ENCODE peak calls at places on chromosomes 13 and 19, in five cellular contexts. One of them, this sample, is unnamed. For H3K4me1, the result is how much of the 10 kb centered on the place peaks cover.

GRCh38 chr19:2949939-2950285 is 5.1 kb upstream of the ZNF77 start:
- DNase-seq in vagina: no peak
- DNase-seq in breast epithelium: no peak
- DNase-seq in GM23338: peak
- DNase-seq in sigmoid colon: no peak
- DNase-seq in this sample: no peak

GRCh38 chr13:74825170-74825948 is 656.6 kb downstream of the TBC1D4 start:
- DNase-seq in vagina: no peak
- DNase-seq in breast epithelium: no peak
- DNase-seq in GM23338: peak
- DNase-seq in sigmoid colon: no peak
- DNase-seq in this sample: no peak

GRCh38 chr19:1850809-1851544 is 2.7 kb upstream of the REXO1 start:
- DNase-seq in vagina: no peak
- DNase-seq in breast epithelium: no peak
- DNase-seq in GM23338: peak
- DNase-seq in sigmoid colon: no peak
- DNase-seq in this sample: no peak

GRCh38 chr19:7705387-7706187 is 3.7 kb upstream of the FCER2 start:
- DNase-seq in vagina: no peak
- DNase-seq in breast epithelium: no peak
- DNase-seq in GM23338: no peak
- DNase-seq in sigmoid colon: peak
- DNase-seq in this sample: no peak

GRCh38 chr19:49985926-49986325 is 25.0 kb upstream of the SIGLEC11 start:
- DNase-seq in vagina: no peak
- DNase-seq in breast epithelium: no peak
- DNase-seq in GM23338: no peak
- DNase-seq in sigmoid colon: no peak
- DNase-seq in this sample: no peak

GRCh38 chr19:23665651-23666410 is 21.2 kb downstream of the ZNF675 start:
- DNase-seq in vagina: no peak
- DNase-seq in breast epithelium: no peak
- DNase-seq in GM23338: peak
- DNase-seq in sigmoid colon: no peak
- DNase-seq in this sample: no peak

GRCh38 chr13:75443356-75443958 is 38.5 kb downstream of the TBC1D4 start:
- DNase-seq in vagina: no peak
- DNase-seq in breast epithelium: no peak
- DNase-seq in GM23338: no peak
- DNase-seq in sigmoid colon: no peak
- DNase-seq in this sample: no peak

GRCh38 chr13:66528903-66529576 is 701.1 kb downstream of the PCDH9 start:
- DNase-seq in vagina: no peak
- DNase-seq in breast epithelium: no peak
- DNase-seq in GM23338: no peak
- DNase-seq in sigmoid colon: no peak
- DNase-seq in this sample: no peak

GRCh38 chr19:41531438-41532311 is 44.3 kb upstream of the CEACAM21 start:
- DNase-seq in vagina: no peak
- DNase-seq in breast epithelium: peak
- DNase-seq in GM23338: no peak
- DNase-seq in sigmoid colon: peak
- DNase-seq in this sample: no peak

GRCh38 chr19:46015080-46015960 is 7.5 kb downstream of the PGLYRP1 start:
- DNase-seq in vagina: no peak
- DNase-seq in breast epithelium: peak
- DNase-seq in GM23338: peak
- DNase-seq in sigmoid colon: no peak
- DNase-seq in this sample: no peak

GRCh38 chr13:95276119-95276505 is 25.1 kb downstream of the ABCC4 start:
- DNase-seq in vagina: no peak
- DNase-seq in breast epithelium: no peak
- DNase-seq in GM23338: no peak
- DNase-seq in sigmoid colon: peak
- DNase-seq in this sample: no peak

GRCh38 chr13:53159439-53159838 is 130.8 kb downstream of the OLFM4 start:
- DNase-seq in vagina: no peak
- DNase-seq in breast epithelium: no peak
- DNase-seq in GM23338: peak
- DNase-seq in sigmoid colon: no peak
- DNase-seq in this sample: no peak

GRCh38 chr13:31048521-31048920 is 113.2 kb downstream of the HSPH1 start:
- DNase-seq in vagina: no peak
- DNase-seq in breast epithelium: no peak
- DNase-seq in GM23338: peak
- DNase-seq in sigmoid colon: no peak
- DNase-seq in this sample: no peak

GRCh38 chr13:31046711-31047279 is 114.3 kb downstream of the TEX26 start:
- DNase-seq in vagina: no peak
- DNase-seq in breast epithelium: no peak
- DNase-seq in GM23338: no peak
- DNase-seq in sigmoid colon: peak
- DNase-seq in this sample: no peak

GRCh38 chr13:31044658-31045620 is 112.5 kb downstream of the TEX26 start:
- DNase-seq in vagina: no peak
- DNase-seq in breast epithelium: no peak
- DNase-seq in GM23338: no peak
- DNase-seq in sigmoid colon: no peak
- DNase-seq in this sample: no peak

GRCh38 chr13:31043891-31044657 is 111.6 kb downstream of the TEX26 start:
- DNase-seq in vagina: no peak
- DNase-seq in breast epithelium: peak
- DNase-seq in GM23338: peak
- DNase-seq in sigmoid colon: peak
- DNase-seq in this sample: peak

DNA sequence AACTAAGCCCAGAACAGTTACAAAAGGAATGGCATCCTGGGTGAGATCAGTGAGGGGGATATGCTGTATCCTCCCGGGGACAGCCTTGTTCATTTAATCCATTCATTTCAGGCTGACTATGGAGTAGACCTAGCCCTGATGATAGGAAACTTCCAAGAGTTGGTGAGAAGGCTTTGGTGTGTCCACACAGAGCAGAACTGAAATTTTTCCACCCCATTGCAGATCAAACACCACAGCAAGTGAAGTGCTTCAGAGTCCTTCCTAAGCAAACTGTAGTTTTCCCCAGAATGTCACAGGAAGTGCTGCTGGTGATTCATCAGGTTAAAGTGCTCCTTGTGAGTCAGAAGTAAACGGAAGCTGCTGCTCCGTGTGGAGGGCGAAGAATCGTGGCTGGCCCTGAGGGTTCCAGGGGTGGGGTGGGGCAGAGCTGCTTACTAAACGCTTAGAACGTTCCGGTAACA is 113.2 kb downstream of the TEX26 start:
- DNase-seq in vagina: no peak
- DNase-seq in breast epithelium: peak
- DNase-seq in GM23338: no peak
- DNase-seq in sigmoid colon: peak
- DNase-seq in this sample: peak
- TF ChIP-seq POLR2AphosphoS5 in vagina: no peak
- TF ChIP-seq POLR2AphosphoS5 in breast epithelium: no peak
- TF ChIP-seq POLR2AphosphoS5 in GM23338: no peak
- TF ChIP-seq POLR2AphosphoS5 in sigmoid colon: no peak
- TF ChIP-seq POLR2AphosphoS5 in this sample: peak

GRCh38 chr19:35714601-35715354 is 3.0 kb upstream of the KMT2B start:
- DNase-seq in vagina: no peak
- DNase-seq in breast epithelium: no peak
- DNase-seq in GM23338: peak
- DNase-seq in sigmoid colon: no peak
- DNase-seq in this sample: no peak
- H3K4me1 ChIP-seq in vagina: under half
- H3K4me1 ChIP-seq in breast epithelium: under half
- H3K4me1 ChIP-seq in GM23338: under half
- H3K4me1 ChIP-seq in sigmoid colon: under half
- H3K4me1 ChIP-seq in this sample: under half

GRCh38 chr19:38719761-38720558 is 24.3 kb downstream of the CAPN12 start:
- DNase-seq in vagina: no peak
- DNase-seq in breast epithelium: no peak
- DNase-seq in GM23338: no peak
- DNase-seq in sigmoid colon: no peak
- DNase-seq in this sample: no peak

GRCh38 chr19:38721977-38722773 is 22.1 kb downstream of the CAPN12 start:
- DNase-seq in vagina: no peak
- DNase-seq in breast epithelium: no peak
- DNase-seq in GM23338: no peak
- DNase-seq in sigmoid colon: no peak
- DNase-seq in this sample: no peak

GRCh38 chr19:38722947-38723605 is 21.2 kb downstream of the CAPN12 start:
- DNase-seq in vagina: no peak
- DNase-seq in breast epithelium: no peak
- DNase-seq in GM23338: no peak
- DNase-seq in sigmoid colon: no peak
- DNase-seq in this sample: no peak

GRCh38 chr19:38720559-38721236 is 23.6 kb downstream of the CAPN12 start:
- DNase-seq in vagina: no peak
- DNase-seq in breast epithelium: no peak
- DNase-seq in GM23338: no peak
- DNase-seq in sigmoid colon: no peak
- DNase-seq in this sample: no peak

DNA sequence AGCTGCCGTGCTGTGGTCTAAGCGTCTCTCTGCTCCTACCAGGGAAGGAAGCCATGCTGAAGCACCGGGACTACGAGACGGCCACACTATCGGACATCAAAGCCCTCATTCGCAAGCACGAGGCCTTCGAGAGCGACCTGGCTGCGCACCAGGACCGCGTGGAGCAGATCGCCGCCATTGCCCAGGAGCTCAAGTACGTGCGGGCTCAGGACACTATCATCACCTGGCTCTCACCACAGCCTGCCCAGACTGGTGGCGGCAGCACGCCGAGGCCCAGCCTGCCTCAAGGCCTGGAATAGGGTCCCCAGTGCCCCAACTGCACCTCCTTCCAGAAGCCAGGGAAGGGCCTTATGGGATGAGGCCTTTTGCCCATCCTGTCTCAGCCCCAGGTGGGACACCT is 22.8 kb downstream of the CAPN12 start:
- DNase-seq in vagina: no peak
- DNase-seq in breast epithelium: no peak
- DNase-seq in GM23338: no peak
- DNase-seq in sigmoid colon: no peak
- DNase-seq in this sample: no peak
- TF ChIP-seq POLR2AphosphoS5 in vagina: no peak
- TF ChIP-seq POLR2AphosphoS5 in breast epithelium: no peak
- TF ChIP-seq POLR2AphosphoS5 in GM23338: no peak
- TF ChIP-seq POLR2AphosphoS5 in sigmoid colon: no peak
- TF ChIP-seq POLR2AphosphoS5 in this sample: peak

DNA sequence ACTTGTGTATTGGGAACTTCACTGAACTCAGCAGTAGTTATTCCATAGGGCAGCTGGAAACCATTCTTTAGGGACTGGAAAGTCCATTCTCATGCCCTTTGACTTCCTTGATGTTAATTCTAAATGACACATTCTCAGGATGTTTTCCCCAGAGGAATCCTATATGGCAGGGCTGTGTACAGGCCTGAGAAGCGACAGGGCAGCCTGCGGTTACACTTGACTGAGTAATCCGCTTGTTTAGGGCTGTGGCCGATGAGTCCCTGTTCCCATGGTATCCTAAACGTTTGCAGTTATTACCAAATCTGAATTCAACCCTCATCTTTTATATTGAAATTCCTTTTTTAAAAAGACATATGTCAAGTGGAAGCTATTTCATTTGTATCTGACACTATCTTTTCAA is 83.5 kb downstream of the COL4A2 start:
- DNase-seq in vagina: no peak
- DNase-seq in breast epithelium: no peak
- DNase-seq in GM23338: no peak
- DNase-seq in sigmoid colon: no peak
- DNase-seq in this sample: no peak
- H3K4me1 ChIP-seq in vagina: half or more
- H3K4me1 ChIP-seq in breast epithelium: under half
- H3K4me1 ChIP-seq in GM23338: under half
- H3K4me1 ChIP-seq in sigmoid colon: half or more
- H3K4me1 ChIP-seq in this sample: under half

GRCh38 chr13:28473044-28473443 is 21.9 kb downstream of the FLT1 start:
- DNase-seq in vagina: no peak
- DNase-seq in breast epithelium: no peak
- DNase-seq in GM23338: no peak
- DNase-seq in sigmoid colon: no peak
- DNase-seq in this sample: no peak
- TF ChIP-seq POLR2AphosphoS5 in vagina: no peak
- TF ChIP-seq POLR2AphosphoS5 in breast epithelium: no peak
- TF ChIP-seq POLR2AphosphoS5 in GM23338: no peak
- TF ChIP-seq POLR2AphosphoS5 in sigmoid colon: no peak
- TF ChIP-seq POLR2AphosphoS5 in this sample: no peak

GRCh38 chr19:51793994-51794393 is 963 bp upstream of the FPR3 start:
- DNase-seq in vagina: no peak
- DNase-seq in breast epithelium: no peak
- DNase-seq in GM23338: no peak
- DNase-seq in sigmoid colon: no peak
- DNase-seq in this sample: no peak

GRCh38 chr19:51796195-51796679 is 1.3 kb downstream of the FPR3 start:
- DNase-seq in vagina: no peak
- DNase-seq in breast epithelium: no peak
- DNase-seq in GM23338: no peak
- DNase-seq in sigmoid colon: no peak
- DNase-seq in this sample: no peak

GRCh38 chr19:51792932-51793331 is 2.0 kb upstream of the FPR3 start:
- DNase-seq in vagina: no peak
- DNase-seq in breast epithelium: no peak
- DNase-seq in GM23338: no peak
- DNase-seq in sigmoid colon: no peak
- DNase-seq in this sample: no peak

GRCh38 chr19:51798127-51798526 is 3.2 kb downstream of the FPR3 start:
- DNase-seq in vagina: no peak
- DNase-seq in breast epithelium: no peak
- DNase-seq in GM23338: no peak
- DNase-seq in sigmoid colon: no peak
- DNase-seq in this sample: no peak

DNA sequence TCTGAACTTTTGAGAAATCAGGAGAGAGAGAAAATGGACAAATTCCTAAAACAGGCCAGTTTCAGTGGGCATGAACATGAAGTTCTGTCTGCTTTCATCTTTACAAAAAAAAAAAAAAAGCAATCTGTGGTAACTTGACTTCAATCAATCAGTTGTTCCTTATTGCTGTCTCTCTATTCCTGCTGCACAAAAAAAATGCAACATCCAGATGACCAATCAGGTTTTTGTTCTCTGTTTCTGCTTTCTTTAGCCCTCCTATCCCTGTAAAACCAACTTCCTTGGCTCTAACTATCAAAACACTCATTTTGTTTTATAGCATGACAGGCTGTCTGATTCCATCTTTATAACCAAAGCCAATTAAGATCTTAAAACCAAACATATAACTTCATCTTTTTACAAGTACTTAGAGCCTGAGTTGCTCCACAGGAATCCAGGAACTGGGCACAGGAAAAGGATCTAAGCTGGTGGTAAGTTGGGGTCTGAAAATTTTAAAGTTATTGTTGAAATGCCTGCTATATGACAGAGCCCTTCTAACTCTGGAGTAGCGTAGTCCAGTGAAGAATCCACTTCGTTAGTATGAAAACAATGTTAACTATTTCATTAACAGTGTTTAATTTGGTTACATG is at the start of gene FPR3:
- DNase-seq in vagina: no peak
- DNase-seq in breast epithelium: no peak
- DNase-seq in GM23338: no peak
- DNase-seq in sigmoid colon: no peak
- DNase-seq in this sample: no peak
- H3K4me1 ChIP-seq in vagina: under half
- H3K4me1 ChIP-seq in breast epithelium: under half
- H3K4me1 ChIP-seq in GM23338: under half
- H3K4me1 ChIP-seq in sigmoid colon: under half
- H3K4me1 ChIP-seq in this sample: under half

This sample was measured in Panc1.